ENCODE peak calls at places on chromosomes 7 and 10, in nine cellular contexts. E, P, A, C, O, S, K, X and U are unnamed samples.

GRCh38 chr7:121278120-121279021 is 50.4 kb upstream of the WNT16 start:
- DNase-seq in E (no peak), P (no peak), A (no peak), C (peak; percentile 65), O (no peak), S (no peak), K (no peak), X (no peak), U (no peak)

GRCh38 chr10:33459597-33459996 is 125.1 kb upstream of the NRP1 start:
- DNase-seq in E (no peak), P (no peak), A (no peak), C (no peak), O (no peak), S (no peak), K (no peak), X (no peak), U (no peak)

GRCh38 chr7:42883950-42884349 is 27.9 kb downstream of the C7orf25 start:
- DNase-seq in E (no peak), P (no peak), A (no peak), C (no peak), O (peak; percentile 93), S (no peak), K (no peak), X (no peak), U (no peak)

GRCh38 chr7:149776305-149776704 is 2.9 kb upstream of the ZNF467 start:
- DNase-seq in E (no peak), P (peak; percentile 86), A (no peak), C (no peak), O (no peak), S (peak; percentile 56), K (peak; percentile 68), X (no peak), U (peak; percentile 52)

GRCh38 chr10:132502544-132503300 is 34.9 kb upstream of the INPP5A start:
- DNase-seq in E (no peak), P (no peak), A (no peak), C (no peak), O (no peak), S (no peak), K (no peak), X (no peak), U (no peak)

GRCh38 chr10:96374639-96374984 is 15.8 kb upstream of the OPALIN start:
- DNase-seq in E (no peak), P (peak; percentile 51), A (no peak), C (no peak), O (no peak), S (no peak), K (no peak), X (no peak), U (no peak)

GRCh38 chr10:73806176-73806950 is 5.0 kb downstream of the NDST2 start:
- DNase-seq in E (no peak), P (no peak), A (no peak), C (no peak), O (no peak), S (no peak), K (no peak), X (no peak), U (no peak)

GRCh38 chr10:18583575-18584270 is 67.7 kb downstream of the NSUN6 start:
- DNase-seq in E (no peak), P (no peak), A (no peak), C (no peak), O (no peak), S (no peak), K (no peak), X (no peak), U (no peak)

GRCh38 chr7:5396542-5396941 is 27.1 kb downstream of the TNRC18 start:
- DNase-seq in E (peak; percentile 30), P (peak; percentile 63), A (no peak), C (peak; percentile 83), O (peak; percentile 78), S (peak; percentile 63), K (peak; percentile 52), X (peak; percentile 36), U (no peak)

GRCh38 chr7:135383525-135383924 is 126.4 kb downstream of the CNOT4 start:
- DNase-seq in E (no peak), P (no peak), A (no peak), C (no peak), O (no peak), S (no peak), K (no peak), X (no peak), U (no peak)

GRCh38 chr7:2732959-2733584 is 45.1 kb downstream of the AMZ1 start:
- DNase-seq in E (no peak), P (no peak), A (no peak), C (no peak), O (no peak), S (peak; percentile 83), K (peak; percentile 74), X (no peak), U (peak; percentile 64)

GRCh38 chr7:134844200-134844599 is 64.8 kb downstream of the CALD1 start:
- DNase-seq in E (no peak), P (no peak), A (no peak), C (no peak), O (no peak), S (no peak), K (no peak), X (no peak), U (no peak)

GRCh38 chr10:70917635-70918034 is 29.3 kb upstream of the PCBD1 start:
- DNase-seq in E (no peak), P (no peak), A (no peak), C (no peak), O (no peak), S (no peak), K (no peak), X (no peak), U (no peak)

GRCh38 chr7:151456782-151457181 is 16.8 kb upstream of the CRYGN start:
- DNase-seq in E (no peak), P (no peak), A (no peak), C (no peak), O (no peak), S (no peak), K (no peak), X (no peak), U (no peak)

GRCh38 chr10:47025253-47025539 is 114.0 kb downstream of the PTPN20 start:
- DNase-seq in E (no peak), P (peak; percentile 36), A (no peak), C (no peak), O (no peak), S (no peak), K (peak; percentile 21), X (no peak), U (no peak)

GRCh38 chr7:11155883-11156282 is 182.2 kb downstream of the PHF14 start:
- DNase-seq in E (no peak), P (no peak), A (no peak), C (no peak), O (no peak), S (no peak), K (no peak), X (no peak), U (no peak)

GRCh38 chr7:138663741-138664710 is 37.1 kb downstream of the SVOPL start:
- DNase-seq in E (no peak), P (peak; percentile 42), A (no peak), C (peak; percentile 30), O (no peak), S (peak; percentile 69), K (no peak), X (no peak), U (peak; percentile 53)

GRCh38 chr10:34933676-34934075 is 118.6 kb upstream of the PARD3 start:
- DNase-seq in E (no peak), P (no peak), A (no peak), C (no peak), O (no peak), S (no peak), K (no peak), X (no peak), U (peak; percentile 88)

GRCh38 chr10:131852161-131852822 is 48.5 kb upstream of the PPP2R2D start:
- DNase-seq in E (no peak), P (no peak), A (no peak), C (no peak), O (no peak), S (no peak), K (no peak), X (no peak), U (peak; percentile 7)

GRCh38 chr10:79454259-79454658 is 8.8 kb upstream of the ZCCHC24 start:
- DNase-seq in E (no peak), P (no peak), A (no peak), C (no peak), O (no peak), S (no peak), K (no peak), X (no peak), U (no peak)

GRCh38 chr10:131739201-131739600 is 161.6 kb upstream of the PPP2R2D start:
- DNase-seq in E (no peak), P (no peak), A (no peak), C (no peak), O (no peak), S (no peak), K (peak; percentile 17), X (no peak), U (no peak)

GRCh38 chr7:92763636-92764423 is 72.5 kb downstream of the CDK6 start:
- DNase-seq in E (no peak), P (no peak), A (no peak), C (no peak), O (no peak), S (peak; percentile 74), K (no peak), X (no peak), U (no peak)